ENCODE peak calls at places on chromosome 18, in five cellular contexts. Y, C, Z, D and L are unnamed samples.

GRCh38 chr18:80157708-80158343 is 48.8 kb downstream of the ADNP2 start:
- DNase-seq in Y (peak), D (peak), C (peak), Z (peak), L (peak)

GRCh38 chr18:12839057-12839525 is 44.9 kb downstream of the PTPN2 start:
- DNase-seq in D (peak), Z (peak), C (no peak), Y (no peak), L (no peak)

GRCh38 chr18:63850010-63850409 is 37.5 kb upstream of the SERPINB2 start:
- DNase-seq in C (no peak), D (peak), Z (peak), Y (peak), L (no peak)

GRCh38 chr18:21960189-21960588 is 209.2 kb upstream of the GATA6 start:
- DNase-seq in C (peak), Y (no peak), D (no peak), Z (no peak), L (no peak)

GRCh38 chr18:59374112-59374511 is 15.0 kb upstream of the LMAN1 start:
- DNase-seq in Z (no peak), C (no peak), D (no peak), Y (no peak), L (no peak)

GRCh38 chr18:22900558-22901183 is 32.5 kb upstream of the RBBP8 start:
- DNase-seq in Z (no peak), Y (no peak), C (peak), D (no peak), L (no peak)

GRCh38 chr18:57581301-57581934 is 5.1 kb downstream of the FECH start:
- DNase-seq in D (no peak), C (no peak), Y (no peak), Z (peak), L (no peak)

GRCh38 chr18:69958422-69958821 is 10.7 kb upstream of the CD226 start:
- DNase-seq in D (no peak), Z (no peak), C (no peak), Y (no peak), L (no peak)

GRCh38 chr18:67551146-67551545 is 34.6 kb upstream of the DSEL start:
- DNase-seq in Z (no peak), Y (peak), D (no peak), C (no peak), L (no peak)

GRCh38 chr18:2907459-2908145 is 60.8 kb downstream of the EMILIN2 start:
- DNase-seq in Y (no peak), C (no peak), D (no peak), Z (no peak), L (no peak)

GRCh38 chr18:2906522-2907458 is 60.0 kb downstream of the EMILIN2 start:
- DNase-seq in D (peak), C (no peak), Y (peak), Z (peak), L (no peak)

GRCh38 chr18:2903006-2903405 is 56.2 kb downstream of the EMILIN2 start:
- DNase-seq in Y (no peak), D (peak), C (peak), Z (no peak), L (no peak)

GRCh38 chr18:2908166-2908945 is 61.5 kb downstream of the EMILIN2 start:
- DNase-seq in Z (no peak), C (no peak), D (no peak), Y (no peak), L (no peak)

GRCh38 chr18:2905802-2906521 is 59.2 kb downstream of the EMILIN2 start:
- DNase-seq in D (peak), Z (no peak), Y (peak), C (peak), L (no peak)
- TF ChIP-seq EZH2 in D (no peak), Z (no peak), Y (no peak), C (no peak), L (no peak)

GRCh38 chr18:66461344-66461743 is 142.5 kb downstream of the CDH19 start:
- DNase-seq in D (no peak), C (no peak), Y (no peak), Z (peak), L (no peak)

GRCh38 chr18:66457245-66457644 is 146.6 kb downstream of the CDH19 start:
- DNase-seq in D (no peak), C (no peak), Y (peak), Z (no peak), L (no peak)
- H3K9ac ChIP-seq in D (no peak), C (no peak), Y (no peak), Z (no peak), L (no peak)

DNA sequence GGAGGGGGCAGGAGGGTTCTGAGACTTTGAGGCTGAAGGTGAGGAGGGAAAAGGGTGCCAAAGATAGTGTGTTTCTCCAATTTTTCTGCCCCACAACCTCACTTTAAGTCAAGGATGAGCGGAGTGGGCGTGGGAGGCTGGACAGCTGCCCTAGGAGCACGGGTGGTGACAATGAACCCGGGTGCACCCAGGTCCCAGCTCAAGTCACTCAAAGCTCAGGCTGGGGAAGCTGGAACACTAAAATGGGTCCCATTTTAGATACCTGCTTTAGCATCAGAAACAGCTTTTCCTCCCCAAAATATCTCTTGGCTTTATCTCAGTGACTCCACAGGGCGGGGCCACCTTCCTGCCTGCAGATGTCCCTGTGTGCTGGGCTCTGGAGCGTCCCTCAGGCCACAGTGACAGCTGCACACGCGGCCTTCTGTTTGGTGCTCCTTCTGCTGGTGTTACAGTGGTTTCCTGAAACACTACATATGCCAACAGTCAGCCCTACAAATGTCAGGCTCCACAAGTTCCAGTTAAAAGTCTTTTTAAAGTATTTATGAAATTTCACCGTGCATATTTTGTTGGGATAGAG is 1.4 kb upstream of the MBP start:
- DNase-seq in C (no peak), Z (no peak), D (no peak), Y (peak), L (no peak)
- TF ChIP-seq EZH2 in C (no peak), Z (no peak), D (no peak), Y (no peak), L (no peak)

DNA sequence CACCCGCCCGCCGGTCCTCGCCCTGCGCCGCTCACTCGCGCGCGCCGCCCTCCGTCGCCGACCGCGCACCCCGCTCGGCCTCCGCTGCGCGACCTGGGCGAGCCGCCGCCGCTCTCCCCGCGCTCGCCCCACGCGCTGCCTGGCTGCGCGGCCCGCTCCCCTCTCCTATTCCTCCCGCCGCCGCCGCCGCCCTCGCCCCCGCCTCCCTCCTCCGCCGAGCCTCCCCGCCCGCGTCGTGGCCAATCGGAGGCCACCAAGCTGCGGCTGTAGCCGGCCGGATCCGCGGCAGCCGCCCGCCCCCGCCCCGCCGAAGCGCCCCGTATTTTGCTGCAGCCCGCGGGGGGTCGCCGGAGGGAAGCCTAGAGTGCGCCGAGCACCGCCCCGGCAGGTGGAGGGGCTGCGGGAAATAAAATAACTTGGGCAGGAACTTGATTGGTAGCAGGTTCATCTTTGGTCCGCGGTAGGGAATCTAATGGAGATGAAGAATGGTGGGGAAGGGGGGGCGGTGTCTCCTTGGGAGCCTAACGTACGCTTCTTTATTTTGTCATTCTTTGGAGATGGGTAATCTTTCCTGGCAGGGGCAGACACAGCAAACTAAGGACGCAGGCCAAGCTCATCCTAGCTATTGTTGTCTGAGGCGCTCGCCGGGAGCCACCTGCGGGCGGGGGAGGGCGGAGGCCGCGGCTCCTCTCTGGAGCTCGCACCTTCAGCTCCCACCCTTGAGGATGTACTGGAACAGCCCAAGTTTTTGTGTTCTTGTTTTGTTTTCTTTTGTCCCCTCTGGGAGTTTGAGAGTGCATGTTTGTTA is 1.1 kb upstream of the CDH2 start:
- DNase-seq in D (peak), Y (peak), Z (peak), C (peak), L (no peak)
- H3K9ac ChIP-seq in D (no peak), Y (no peak), Z (peak), C (peak), L (no peak)

DNA sequence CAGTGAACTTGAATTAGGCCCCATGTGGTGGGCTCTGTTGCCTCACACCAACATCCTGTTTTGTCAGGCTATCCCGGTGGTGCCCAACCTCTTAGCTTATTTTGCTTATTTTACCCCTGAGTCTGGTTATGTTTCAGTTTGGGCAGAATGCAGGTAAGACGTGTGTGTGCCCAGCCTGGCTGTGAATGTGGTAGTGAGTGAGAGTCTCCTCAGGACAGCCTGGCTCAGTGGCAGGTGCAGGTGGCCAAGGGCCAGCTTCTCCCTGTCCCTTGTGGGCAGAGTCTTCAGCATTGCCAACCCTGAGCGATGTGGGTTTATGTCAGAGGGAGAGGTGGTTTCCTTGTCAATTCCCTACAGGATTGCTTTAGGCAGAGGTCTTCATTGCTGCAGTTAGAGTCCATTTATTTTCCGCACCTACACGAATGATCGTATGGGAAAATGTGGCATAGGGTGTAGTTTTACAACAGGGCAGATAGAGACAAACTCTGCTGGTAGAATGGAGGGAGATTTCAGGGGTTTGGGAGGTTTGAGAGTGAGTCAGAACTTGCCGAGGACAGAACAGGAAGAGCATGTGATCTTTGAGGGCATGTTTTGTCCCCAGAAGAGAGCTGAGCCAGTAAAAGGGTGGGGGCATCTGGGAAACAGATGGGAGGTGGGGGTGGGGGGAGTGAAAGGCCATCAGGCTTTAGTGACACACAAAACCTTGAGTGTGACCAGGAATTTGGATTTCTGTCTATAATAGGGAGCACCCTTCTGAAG is 156.1 kb upstream of the CELF4 start:
- DNase-seq in D (no peak), C (no peak), Y (no peak), Z (peak), L (no peak)
- TF ChIP-seq EZH2 in D (no peak), C (no peak), Y (no peak), Z (no peak), L (no peak)

GRCh38 chr18:36130039-36130831 is 536 bp downstream of the ELP2 start:
- DNase-seq in C (no peak), D (no peak), Y (no peak), Z (no peak), L (no peak)

GRCh38 chr18:36129300-36130038 is at the start of the genes ELP2 and SLC39A6:
- DNase-seq in C (peak), Y (peak), Z (peak), D (peak), L (peak)

GRCh38 chr18:36132756-36133155 is 3.1 kb downstream of the ELP2 start:
- DNase-seq in D (no peak), Z (no peak), C (no peak), Y (no peak), L (no peak)

GRCh38 chr18:36131692-36132483 is 2.2 kb downstream of the ELP2 start:
- DNase-seq in Z (no peak), C (no peak), Y (no peak), D (no peak), L (no peak)

GRCh38 chr18:36130883-36131653 is 1.4 kb downstream of the ELP2 start:
- DNase-seq in D (no peak), Y (no peak), Z (no peak), C (no peak), L (no peak)
- H3K9ac ChIP-seq in D (peak), Y (peak), Z (peak), C (no peak), L (peak)

GRCh38 chr18:77250926-77251729 is 1.5 kb downstream of the GALR1 start:
- DNase-seq in C (no peak), Z (no peak), Y (peak), D (no peak), L (no peak)
- TF ChIP-seq EZH2 in C (no peak), Z (no peak), Y (peak), D (no peak), L (no peak)

DNA sequence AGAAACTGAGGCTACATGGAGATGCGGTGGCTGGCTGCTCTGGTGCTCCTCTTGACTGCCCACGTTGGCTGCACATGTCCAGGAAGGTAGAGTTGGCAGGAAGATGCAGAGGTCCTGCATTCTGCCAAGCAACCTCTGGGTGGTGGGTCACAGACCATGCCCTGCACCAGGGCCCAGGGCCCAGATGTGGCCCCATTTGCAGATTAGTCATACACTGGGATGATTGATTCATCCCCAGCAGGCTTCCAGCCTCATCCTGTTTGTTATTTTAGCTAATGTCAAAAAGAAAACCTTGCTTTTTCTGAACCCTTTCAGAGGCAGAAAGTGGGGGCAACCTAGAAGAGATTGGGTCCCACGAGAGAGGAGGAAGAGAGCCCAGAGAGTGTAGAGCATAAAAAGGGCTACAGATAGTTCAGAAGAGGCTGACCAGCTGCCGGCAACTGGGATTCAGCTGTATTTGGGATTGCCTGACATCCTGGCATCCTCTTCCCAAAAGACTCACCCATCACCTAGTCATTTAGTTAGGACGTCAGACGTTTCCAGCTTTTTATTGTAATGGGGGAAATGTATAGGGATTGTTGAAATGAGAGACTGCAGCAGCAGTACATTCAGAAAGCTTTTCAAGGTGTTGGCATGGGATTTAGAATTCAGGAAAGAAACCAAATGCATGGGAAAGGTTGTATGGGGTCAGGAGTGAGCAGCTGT is 101.9 kb downstream of the CTIF start:
- DNase-seq in D (no peak), Z (no peak), Y (no peak), C (peak), L (no peak)
- H3K9ac ChIP-seq in D (no peak), Z (no peak), Y (no peak), C (no peak), L (no peak)